ENCODE peak calls at places on chromosomes 13 and 19, in six cellular contexts. O, A, Z, P, W and D are unnamed samples.

GRCh38 chr13:21069561-21070004 is 8.2 kb upstream of the LATS2 start:
- DNase-seq in W (peak), A (peak), P (no peak), O (no peak), Z (no peak), D (no peak)

GRCh38 chr19:39413269-39413902 is 917 bp downstream of the PLEKHG2 start:
- DNase-seq in P (no peak), W (peak), Z (peak), O (no peak), A (no peak), D (peak)

GRCh38 chr13:37457594-37457993 is 141.0 kb downstream of the POSTN start:
- DNase-seq in P (no peak), A (peak), O (no peak), W (peak), Z (no peak), D (no peak)

GRCh38 chr13:19852766-19853165 is 10.7 kb downstream of the ZMYM5 start:
- DNase-seq in P (no peak), Z (no peak), O (no peak), W (no peak), A (no peak), D (no peak)

GRCh38 chr13:95677564-95678386 is 836 bp downstream of the DNAJC3 start:
- DNase-seq in O (no peak), Z (no peak), P (no peak), A (peak), W (peak), D (peak)

GRCh38 chr19:29271341-29271740 is 58.4 kb upstream of the UQCRFS1 start:
- DNase-seq in W (no peak), O (no peak), Z (no peak), A (no peak), P (no peak), D (no peak)

GRCh38 chr19:29172302-29172701 is 40.6 kb downstream of the UQCRFS1 start:
- DNase-seq in W (no peak), O (no peak), A (no peak), P (no peak), Z (no peak), D (no peak)

GRCh38 chr13:26914624-26915023 is 154.0 kb upstream of the GPR12 start:
- DNase-seq in Z (no peak), A (peak), W (no peak), P (peak), O (no peak), D (no peak)

GRCh38 chr19:11047856-11048255 is 41.4 kb upstream of the LDLR start:
- DNase-seq in Z (no peak), A (no peak), W (no peak), P (no peak), O (no peak), D (no peak)

GRCh38 chr13:84896128-84896527 is 903.1 kb downstream of the SLITRK6 start:
- DNase-seq in Z (no peak), W (peak), A (peak), O (no peak), P (peak), D (peak)

GRCh38 chr19:16051254-16052025 is 24.9 kb upstream of the TPM4 start:
- DNase-seq in P (peak), Z (no peak), A (no peak), W (peak), O (no peak), D (no peak)

GRCh38 chr13:20869540-20869939 is 33.0 kb downstream of the XPO4 start:
- DNase-seq in P (no peak), O (no peak), A (no peak), Z (no peak), W (peak), D (no peak)

GRCh38 chr13:114043421-114044053 is 69.7 kb upstream of the C13orf46 start:
- DNase-seq in A (no peak), W (peak), P (no peak), O (peak), Z (peak), D (peak)

GRCh38 chr19:13615890-13616289 is 109.6 kb upstream of the CACNA1A start:
- DNase-seq in A (no peak), P (no peak), W (no peak), Z (no peak), O (no peak), D (no peak)

GRCh38 chr13:101868585-101869469 is 416.4 kb downstream of the ITGBL1 start:
- DNase-seq in O (no peak), Z (no peak), P (no peak), A (no peak), W (no peak), D (no peak)

GRCh38 chr19:16406356-16406755 is 65.4 kb downstream of the EPS15L1 start:
- DNase-seq in W (no peak), O (no peak), P (no peak), Z (no peak), A (no peak), D (no peak)

GRCh38 chr13:80050252-80050651 is 290.7 kb downstream of the SPRY2 start:
- DNase-seq in Z (no peak), A (no peak), O (no peak), W (peak), P (no peak), D (no peak)

GRCh38 chr13:97079726-97080125 is 85.5 kb upstream of the OXGR1 start:
- DNase-seq in A (no peak), W (no peak), P (no peak), Z (no peak), O (no peak), D (no peak)

GRCh38 chr19:27774827-27775226 is 1438.1 kb downstream of the UQCRFS1 start:
- DNase-seq in O (no peak), Z (no peak), P (no peak), A (no peak), W (peak), D (peak)

GRCh38 chr19:39078436-39079200 is 5.5 kb upstream of the ACP7 start:
- DNase-seq in Z (no peak), P (peak), A (peak), W (peak), O (no peak), D (no peak)

GRCh38 chr13:43273362-43273761 is 250.0 kb downstream of the DNAJC15 start:
- DNase-seq in O (no peak), W (peak), A (peak), Z (no peak), P (no peak), D (no peak)

GRCh38 chr13:110540871-110541525 is 20.5 kb downstream of the RAB20 start:
- DNase-seq in A (no peak), Z (no peak), W (no peak), P (no peak), O (no peak), D (no peak)

GRCh38 chr19:42497492-42498226 is 30.6 kb downstream of the CEACAM1 start:
- DNase-seq in O (no peak), P (no peak), W (no peak), Z (no peak), A (no peak), D (no peak)

GRCh38 chr19:13544423-13544822 is 38.1 kb upstream of the CACNA1A start:
- DNase-seq in P (no peak), O (no peak), A (no peak), W (no peak), Z (no peak), D (no peak)

GRCh38 chr13:41854758-41855157 is 106.2 kb downstream of the VWA8 start:
- DNase-seq in Z (no peak), W (no peak), O (no peak), A (no peak), P (no peak), D (no peak)

GRCh38 chr19:55173717-55174409 is 6.2 kb downstream of the SYT5 start:
- DNase-seq in W (peak), Z (peak), P (peak), A (peak), O (no peak), D (peak)

GRCh38 chr13:60759499-60759898 is 362.5 kb downstream of the TDRD3 start:
- DNase-seq in P (no peak), W (no peak), A (peak), O (no peak), Z (no peak), D (peak)

GRCh38 chr19:29947871-29948270 is 5.8 kb downstream of the URI1 start:
- DNase-seq in P (no peak), O (no peak), W (no peak), Z (no peak), A (no peak), D (no peak)

GRCh38 chr19:50520822-50521465 is 7.2 kb upstream of the ASPDH start:
- DNase-seq in O (no peak), P (no peak), A (no peak), Z (peak), W (no peak), D (no peak)

DNA sequence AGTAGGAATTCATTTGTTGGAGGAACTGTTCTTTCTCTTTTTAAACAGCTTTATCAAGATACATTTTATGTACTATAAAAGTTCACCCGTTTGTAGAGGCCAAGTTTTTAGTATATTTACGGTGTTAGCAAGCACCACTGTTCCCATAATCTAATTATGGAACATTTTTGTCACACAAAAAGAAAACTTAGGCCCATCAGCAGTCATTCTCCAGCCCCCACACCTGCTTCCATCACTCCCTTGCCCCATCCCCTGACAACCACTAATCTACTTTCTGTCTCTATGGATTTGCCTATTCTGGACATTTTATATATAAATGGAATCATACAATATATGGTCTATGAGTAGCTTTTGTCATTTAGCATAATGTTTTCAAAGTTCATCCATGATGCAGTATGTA is 465.0 kb downstream of the DCT start:
- DNase-seq in Z (no peak), W (no peak), P (no peak), A (no peak), O (no peak), D (no peak)
- H3K4me3 ChIP-seq in Z (no peak), W (no peak), P (no peak), A (no peak), O (no peak), D (no peak)

DNA sequence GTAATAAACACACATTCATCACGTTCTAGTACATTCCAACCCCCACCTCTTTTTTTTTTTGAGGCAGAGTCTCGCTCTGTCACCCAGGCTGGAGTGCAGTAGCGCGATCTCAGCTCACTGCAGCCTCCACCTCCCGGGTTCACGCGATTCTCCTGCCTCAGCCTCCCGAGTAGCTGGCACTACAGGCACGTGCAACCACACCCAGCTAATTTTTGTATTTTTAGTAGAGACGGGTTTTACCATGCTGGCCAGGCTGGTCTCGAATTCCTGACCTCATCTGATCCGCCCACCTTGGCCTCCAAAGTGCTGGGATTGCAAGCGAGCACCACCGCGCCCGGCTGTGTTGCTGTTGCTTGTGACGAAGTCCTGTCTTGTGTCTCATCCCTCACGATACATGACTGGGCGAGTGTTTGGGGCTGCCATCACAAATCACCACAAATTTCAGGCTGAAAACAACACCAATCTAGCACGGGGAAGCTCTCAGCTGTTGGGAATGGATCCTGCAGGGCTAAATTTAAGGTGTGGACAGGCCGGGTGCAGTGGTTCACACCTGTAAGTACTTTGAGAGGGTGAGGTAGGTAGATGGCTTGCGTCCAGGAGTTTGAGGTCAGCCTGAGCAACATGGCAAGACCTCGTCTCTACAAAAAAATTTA is 15.7 kb downstream of the MOB3A start:
- DNase-seq in A (peak), P (no peak), W (no peak), Z (no peak), O (no peak), D (no peak)
- H3K4me3 ChIP-seq in A (no peak), P (no peak), W (no peak), Z (no peak), O (no peak), D (no peak)

GRCh38 chr19:12496480-12496879 is 11.9 kb upstream of the ZNF709 start:
- DNase-seq in A (no peak), O (no peak), P (no peak), W (no peak), Z (no peak), D (no peak)

GRCh38 chr19:12497032-12497431 is 12.4 kb upstream of the ZNF709 start:
- DNase-seq in W (no peak), A (no peak), O (no peak), P (no peak), Z (no peak), D (no peak)

GRCh38 chr19:12495002-12495802 is 10.6 kb upstream of the ZNF709 start:
- DNase-seq in Z (peak), A (peak), W (peak), O (peak), P (no peak), D (no peak)

DNA sequence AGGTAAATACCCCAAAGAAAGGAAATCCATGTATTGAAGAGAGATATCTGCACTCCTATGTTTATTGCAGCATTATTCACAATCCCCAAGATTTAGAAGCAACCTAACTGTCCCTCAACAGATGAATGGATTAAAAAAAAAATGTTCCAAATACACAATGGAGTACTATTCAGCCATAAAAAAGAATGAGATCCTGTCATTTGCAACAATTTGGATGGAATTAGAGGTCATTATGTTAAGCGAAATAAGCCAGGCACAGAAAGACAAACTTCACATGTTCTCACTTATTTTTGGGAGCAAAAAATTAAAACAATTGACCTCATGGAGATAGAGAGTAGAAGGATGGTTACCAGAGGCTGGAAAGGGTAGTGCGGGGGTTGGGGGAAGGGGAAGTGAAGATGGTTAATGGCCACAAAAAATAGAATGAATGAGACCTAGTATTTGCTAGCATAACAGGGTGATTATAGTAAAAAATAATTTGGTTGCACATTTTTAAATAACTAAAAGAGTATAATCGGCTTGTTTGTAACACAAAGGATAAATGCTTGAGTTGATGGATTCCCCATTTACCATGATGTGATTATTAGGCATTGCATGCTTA is 9.7 kb upstream of the ZNF709 start:
- DNase-seq in Z (no peak), P (no peak), W (no peak), O (no peak), A (no peak), D (no peak)
- H3K4me3 ChIP-seq in Z (no peak), P (no peak), W (no peak), O (peak), A (no peak), D (no peak)

GRCh38 chr13:29537736-29538624 is 57.5 kb downstream of the SLC7A1 start:
- DNase-seq in Z (no peak), W (no peak), O (no peak), P (no peak), A (no peak), D (no peak)
- H3K4me3 ChIP-seq in Z (no peak), W (no peak), O (no peak), P (no peak), A (no peak), D (no peak)

GRCh38 chr13:92225861-92226260 is 827.4 kb downstream of the GPC5 start:
- DNase-seq in P (no peak), A (no peak), O (no peak), Z (no peak), W (no peak), D (no peak)

GRCh38 chr13:92221916-92222315 is 823.5 kb downstream of the GPC5 start:
- DNase-seq in W (no peak), A (no peak), O (no peak), P (no peak), Z (no peak), D (no peak)

GRCh38 chr13:92224052-92224821 is 825.8 kb downstream of the GPC5 start:
- DNase-seq in W (peak), A (no peak), Z (no peak), P (no peak), O (no peak), D (no peak)

DNA sequence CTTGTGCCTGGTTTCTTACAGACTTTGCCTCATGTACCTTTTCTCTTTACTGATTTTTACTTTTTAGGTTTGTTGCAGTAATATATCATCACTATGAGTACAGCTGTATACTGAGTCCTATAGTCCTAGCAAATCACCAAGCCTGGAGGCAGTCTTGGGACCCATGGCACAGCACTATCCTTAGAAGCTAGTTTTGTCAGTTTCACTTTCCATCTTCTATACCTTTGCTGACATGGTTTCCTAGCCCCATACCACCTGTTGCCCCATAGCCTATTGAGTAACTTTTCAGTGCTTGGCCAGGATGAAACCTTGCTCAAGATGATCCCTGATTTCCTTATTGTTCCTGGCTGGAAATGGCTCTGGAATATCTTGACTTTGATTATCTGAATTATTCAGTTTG is 826.4 kb downstream of the GPC5 start:
- DNase-seq in Z (no peak), P (no peak), W (no peak), O (no peak), A (no peak), D (no peak)
- H3K4me3 ChIP-seq in Z (no peak), P (no peak), W (no peak), O (no peak), A (no peak), D (no peak)

DNA sequence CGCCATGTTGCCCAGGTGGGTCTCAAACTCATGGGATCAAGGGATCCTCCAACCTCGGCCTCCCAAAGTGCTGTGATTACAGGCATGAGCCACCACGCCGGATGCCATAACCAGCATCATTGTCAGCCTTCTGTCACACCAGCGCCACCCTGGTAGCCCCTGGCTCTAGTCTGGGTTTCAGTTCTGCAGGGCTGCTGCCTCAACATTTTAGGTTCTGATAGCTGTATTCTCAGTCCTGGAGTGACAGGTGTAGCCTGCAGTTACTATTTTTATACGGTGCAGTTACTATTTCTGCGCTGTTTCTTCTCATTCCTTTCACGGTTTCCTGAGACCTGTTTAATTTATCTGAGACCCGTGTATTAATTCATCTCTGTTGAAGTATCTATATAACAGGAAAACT is 57.1 kb downstream of the TRPM4 start:
- DNase-seq in Z (no peak), O (no peak), A (no peak), P (no peak), W (no peak), D (no peak)
- H3K4me3 ChIP-seq in Z (no peak), O (no peak), A (no peak), P (no peak), W (no peak), D (no peak)

GRCh38 chr19:47310819-47311218 is 1.2 kb downstream of the C5AR1 start:
- DNase-seq in Z (peak), A (peak), O (no peak), P (no peak), W (peak), D (peak)
- H3K4me3 ChIP-seq in Z (no peak), A (no peak), O (peak), P (no peak), W (no peak), D (no peak)

GRCh38 chr13:32314968-32315254 is 252 bp downstream of the ZAR1L start:
- DNase-seq in O (no peak), Z (peak), W (peak), P (peak), A (peak), D (peak)

GRCh38 chr13:32315255-32316029 is at the start of the genes BRCA2 and ZAR1L:
- DNase-seq in W (peak), Z (peak), P (peak), O (peak), A (peak), D (peak)

GRCh38 chr13:32316476-32316875 is 1.2 kb downstream of the BRCA2 start:
- DNase-seq in Z (no peak), A (no peak), O (no peak), P (no peak), W (peak), D (no peak)

GRCh38 chr13:32316030-32316344 is 679 bp downstream of the BRCA2 start:
- DNase-seq in W (no peak), O (no peak), Z (no peak), A (no peak), P (no peak), D (no peak)

DNA sequence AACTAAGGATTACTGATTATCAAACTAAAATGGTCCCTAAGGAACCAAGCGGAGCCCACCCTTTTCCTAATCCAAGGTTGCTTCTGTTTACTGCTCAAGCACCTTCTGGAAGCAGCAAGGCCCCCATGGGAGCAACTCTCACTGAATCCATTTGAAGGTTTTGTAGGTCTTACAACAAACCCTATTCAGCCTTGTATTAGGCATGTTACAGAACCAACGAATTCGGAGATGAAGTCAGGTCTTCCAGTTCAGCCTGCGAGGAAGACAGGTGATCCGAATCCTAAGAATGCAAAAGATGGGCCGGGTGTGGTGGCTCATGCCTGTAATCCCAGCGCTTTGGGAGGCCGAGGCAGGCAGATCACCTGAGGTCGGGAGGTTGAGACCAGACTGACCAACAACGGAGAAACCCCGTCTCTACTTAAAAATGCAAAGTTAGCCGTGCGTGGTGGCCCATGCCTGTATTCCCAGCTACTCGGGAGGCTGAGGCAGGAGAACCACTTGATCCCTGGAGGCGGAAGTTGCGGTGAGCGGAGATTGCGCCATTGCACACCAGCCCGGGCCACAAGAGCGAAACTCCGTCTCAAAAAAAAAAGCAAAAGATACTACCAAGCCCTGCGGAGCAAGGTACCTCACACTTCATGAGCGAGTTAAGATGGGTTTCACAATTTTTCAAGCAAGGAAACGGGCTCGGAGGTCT is 744 bp downstream of the ZAR1L start:
- DNase-seq in O (no peak), Z (peak), A (no peak), W (no peak), P (no peak), D (no peak)
- H3K4me3 ChIP-seq in O (peak), Z (no peak), A (peak), W (peak), P (peak), D (peak)